ENCODE peak calls at places on chromosomes 2 and 18, in five cellular contexts. C is cardiac fibroblast, W is NCI-H2081, U is COR-L47, N is cerebellum. I is an unnamed sample.

GRCh38 chr18:42706618-42707017 is 408.9 kb downstream of the RIT2 start:
- DNase-seq in U (peak; percentile 27), W (peak; percentile 51), N (no peak), C (no peak), I (no peak)

GRCh38 chr2:226965376-226965775 is 129.5 kb downstream of the RHBDD1 start:
- DNase-seq in C (no peak), N (no peak), W (no peak), U (no peak), I (no peak)

GRCh38 chr2:7744827-7745226 is 827.6 kb downstream of the RNF144A start:
- DNase-seq in C (no peak), N (no peak), W (no peak), U (no peak), I (no peak)

GRCh38 chr2:2845796-2846315 is 514.8 kb upstream of the MYT1L start:
- DNase-seq in U (no peak), C (no peak), W (no peak), N (peak; percentile 51), I (no peak)

GRCh38 chr18:74064510-74064909 is 83.1 kb downstream of the FBXO15 start:
- DNase-seq in C (no peak), W (no peak), N (no peak), U (no peak), I (no peak)

GRCh38 chr18:28201056-28201455 is 24.1 kb upstream of the CDH2 start:
- DNase-seq in W (no peak), C (no peak), U (no peak), N (no peak), I (no peak)

GRCh38 chr2:88400398-88400797 is 52.1 kb downstream of the FOXI3 start:
- DNase-seq in W (peak; percentile 3), C (no peak), U (no peak), N (no peak), I (no peak)

GRCh38 chr2:97663962-97664635 is at the start of gene ACTR1B:
- DNase-seq in W (peak; percentile 98), N (peak; percentile 99), U (peak; percentile 99), C (peak; percentile 99), I (peak; percentile 99)

GRCh38 chr2:193332938-193333337 is 1138.2 kb upstream of the TMEFF2 start:
- DNase-seq in C (no peak), U (no peak), N (no peak), W (no peak), I (no peak)

GRCh38 chr2:112880081-112880531 is 30.9 kb upstream of the IL37 start:
- DNase-seq in U (no peak), C (peak; percentile 88), W (no peak), N (no peak), I (no peak)

I was measured in ACHN.